ENCODE peak calls at places on chromosome 5, in five cellular contexts. One of them, this sample, is unnamed.

GRCh38 chr5:73636408-73636807 is 10.4 kb downstream of the ARHGEF28 start:
- DNase-seq in T-helper 9 cell: no peak
- DNase-seq in H7: no peak
- DNase-seq in left ventricle myocardium inferior: no peak
- DNase-seq in fibroblast of lung: no peak
- DNase-seq in this sample: no peak

GRCh38 chr5:96094904-96095303 is 133.3 kb upstream of the ELL2 start:
- DNase-seq in fibroblast of lung: peak
- DNase-seq in left ventricle myocardium inferior: no peak
- DNase-seq in T-helper 9 cell: no peak
- DNase-seq in H7: no peak
- DNase-seq in this sample: no peak

GRCh38 chr5:145841299-145841698 is 6.2 kb upstream of the PRELID2 start:
- DNase-seq in left ventricle myocardium inferior: no peak
- DNase-seq in fibroblast of lung: no peak
- DNase-seq in H7: no peak
- DNase-seq in T-helper 9 cell: no peak
- DNase-seq in this sample: no peak

GRCh38 chr5:144487207-144487606 is 316.5 kb downstream of the KCTD16 start:
- DNase-seq in H7: peak
- DNase-seq in left ventricle myocardium inferior: no peak
- DNase-seq in T-helper 9 cell: no peak
- DNase-seq in fibroblast of lung: peak
- DNase-seq in this sample: peak

GRCh38 chr5:176647870-176648466 is 684 bp downstream of the TSPAN17 start:
- DNase-seq in H7: peak
- DNase-seq in T-helper 9 cell: no peak
- DNase-seq in fibroblast of lung: no peak
- DNase-seq in left ventricle myocardium inferior: peak
- DNase-seq in this sample: peak

GRCh38 chr5:171024084-171024483 is 162.3 kb downstream of the RANBP17 start:
- DNase-seq in left ventricle myocardium inferior: no peak
- DNase-seq in H7: no peak
- DNase-seq in T-helper 9 cell: no peak
- DNase-seq in fibroblast of lung: no peak
- DNase-seq in this sample: no peak

GRCh38 chr5:149345892-149346222 is 558 bp downstream of the GRPEL2 start:
- DNase-seq in fibroblast of lung: peak
- DNase-seq in left ventricle myocardium inferior: no peak
- DNase-seq in H7: peak
- DNase-seq in T-helper 9 cell: no peak
- DNase-seq in this sample: peak

GRCh38 chr5:145540375-145540774 is 294.8 kb downstream of the PRELID2 start:
- DNase-seq in H7: no peak
- DNase-seq in left ventricle myocardium inferior: no peak
- DNase-seq in T-helper 9 cell: no peak
- DNase-seq in fibroblast of lung: peak
- DNase-seq in this sample: no peak

GRCh38 chr5:55456216-55456895 is 78.4 kb downstream of the PLPP1 start:
- DNase-seq in left ventricle myocardium inferior: no peak
- DNase-seq in T-helper 9 cell: no peak
- DNase-seq in fibroblast of lung: peak
- DNase-seq in H7: no peak
- DNase-seq in this sample: no peak